ENCODE peak calls at places on chromosomes 7 and 10, in six cellular contexts. V, N, H, Y, J and W are unnamed samples.

GRCh38 chr7:34564091-34564490 is 93.9 kb upstream of the NPSR1 start:
- DNase-seq in V (no peak), N (no peak), H (no peak), Y (no peak), J (no peak), W (no peak)

GRCh38 chr7:138886501-138886917 is 88.5 kb upstream of the ATP6V0A4 start:
- DNase-seq in V (peak; percentile 77), N (peak; percentile 88), H (peak; percentile 76), Y (peak; percentile 39), J (peak; percentile 70), W (peak; percentile 74)

GRCh38 chr7:30841025-30841735 is 70.0 kb downstream of the MINDY4 start:
- DNase-seq in V (no peak), N (no peak), H (no peak), Y (no peak), J (no peak), W (no peak)

GRCh38 chr7:80833289-80834104 is 85.4 kb downstream of the SEMA3C start:
- DNase-seq in V (no peak), N (no peak), H (no peak), Y (no peak), J (no peak), W (peak; percentile 77)

GRCh38 chr7:133859191-133859590 is 267.9 kb upstream of the LRGUK start:
- DNase-seq in V (no peak), N (no peak), H (no peak), Y (no peak), J (peak; percentile 23), W (no peak)

GRCh38 chr7:159119851-159120539 is 24.7 kb downstream of the VIPR2 start:
- DNase-seq in V (no peak), N (no peak), H (no peak), Y (no peak), J (no peak), W (no peak)

GRCh38 chr10:86665218-86665607 is 3.1 kb upstream of the LDB3 start:
- DNase-seq in V (no peak), N (no peak), H (no peak), Y (no peak), J (no peak), W (no peak)

GRCh38 chr10:13023754-13024153 is 22.2 kb upstream of the CCDC3 start:
- DNase-seq in V (no peak), N (no peak), H (no peak), Y (no peak), J (no peak), W (no peak)

GRCh38 chr10:26436848-26437247 is 1.3 kb upstream of the APBB1IP start:
- DNase-seq in V (peak; percentile 50), N (no peak), H (no peak), Y (no peak), J (peak; percentile 1), W (no peak)

GRCh38 chr10:17220652-17221100 is 7.4 kb upstream of the VIM start:
- DNase-seq in V (no peak), N (peak; percentile 50), H (no peak), Y (no peak), J (no peak), W (peak; percentile 48)

GRCh38 chr10:18164771-18165361 is 24.6 kb downstream of the CACNB2 start:
- DNase-seq in V (no peak), N (peak; percentile 30), H (peak; percentile 30), Y (no peak), J (no peak), W (peak; percentile 91)

GRCh38 chr7:113805976-113806375 is 112.8 kb downstream of the PPP1R3A start:
- DNase-seq in V (no peak), N (no peak), H (no peak), Y (no peak), J (no peak), W (no peak)
- TF ChIP-seq EZH2phosphoT487 in V (no peak), N (no peak), H (no peak), Y (no peak), J (no peak), W (no peak)

GRCh38 chr10:63355682-63356081 is 110.1 kb downstream of the JMJD1C start:
- DNase-seq in V (no peak), N (no peak), H (no peak), Y (no peak), J (no peak), W (no peak)

GRCh38 chr10:63348210-63348850 is 117.4 kb downstream of the JMJD1C start:
- DNase-seq in V (no peak), N (no peak), H (no peak), Y (no peak), J (no peak), W (no peak)

DNA sequence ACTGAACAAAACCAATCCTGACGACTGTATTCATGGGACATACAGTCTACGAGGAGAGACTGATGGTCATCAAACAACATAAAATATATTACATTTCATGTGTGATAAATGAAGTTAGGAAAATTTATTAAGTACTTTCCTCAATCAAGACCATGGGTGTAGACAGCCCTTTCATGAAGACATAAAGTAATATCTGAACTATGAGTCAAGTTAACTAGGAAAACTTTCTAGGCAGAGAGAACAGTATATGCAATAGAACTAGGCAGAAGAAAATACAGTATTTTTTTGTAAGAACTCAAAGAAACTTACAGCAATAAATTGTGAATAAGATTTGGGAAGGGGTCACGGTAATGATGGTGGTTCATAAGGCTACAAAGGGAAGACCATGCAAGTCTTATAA is 112.8 kb downstream of the JMJD1C start:
- DNase-seq in V (no peak), N (no peak), H (no peak), Y (no peak), J (no peak), W (no peak)
- TF ChIP-seq EZH2phosphoT487 in V (no peak), N (no peak), H (no peak), Y (no peak), J (no peak), W (no peak)

DNA sequence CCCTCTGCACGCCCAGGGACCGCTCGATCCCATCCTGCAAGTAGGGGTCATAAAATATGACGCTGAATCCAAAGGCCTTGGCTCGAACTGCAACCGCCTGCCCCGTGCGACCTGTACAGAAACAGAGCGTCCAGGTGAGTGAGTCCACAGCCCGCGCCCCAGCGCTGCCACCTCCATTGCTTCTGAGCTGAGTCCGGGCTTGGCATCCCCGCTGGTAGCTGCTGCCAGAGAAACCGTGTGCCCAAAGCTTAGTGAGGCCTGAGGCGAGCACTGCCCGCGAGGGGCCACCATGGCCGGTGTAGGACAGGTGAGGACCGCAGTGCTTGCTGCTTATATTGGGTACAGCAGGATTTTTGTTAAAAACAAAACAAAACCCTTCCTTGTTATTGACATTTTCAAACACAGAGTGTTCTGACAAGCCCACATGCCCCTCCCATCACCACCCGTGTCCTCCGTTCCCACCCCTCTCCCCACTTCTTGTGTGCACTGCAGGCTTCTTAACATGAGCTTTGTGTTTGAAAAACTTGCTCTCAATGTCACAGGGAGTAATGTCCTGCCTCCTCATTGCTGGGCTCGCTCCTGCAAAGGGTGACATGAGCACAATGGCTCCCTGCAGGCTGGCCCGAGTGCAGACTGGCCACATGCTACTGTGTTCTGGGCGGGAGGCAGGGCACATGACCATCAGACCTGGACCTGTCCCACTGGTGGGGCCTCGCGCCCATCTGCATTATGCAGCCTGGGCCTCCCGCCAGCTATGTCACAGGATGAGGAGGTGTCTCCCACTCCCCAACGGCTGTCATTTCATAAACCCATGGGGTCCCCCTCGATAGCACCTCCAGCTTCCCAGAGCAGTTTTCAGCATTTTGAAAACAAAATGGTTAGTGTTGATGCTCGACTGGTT is 52.9 kb downstream of the ZRANB1 start:
- DNase-seq in V (no peak), N (no peak), H (no peak), Y (no peak), J (no peak), W (no peak)
- TF ChIP-seq EZH2phosphoT487 in V (no peak), N (no peak), H (no peak), Y (no peak), J (no peak), W (no peak)

GRCh38 chr10:121994429-121994881 is 5.5 kb downstream of the TACC2 start:
- DNase-seq in V (no peak), N (peak; percentile 76), H (peak; percentile 63), Y (peak; percentile 65), J (peak; percentile 51), W (peak; percentile 21)
- TF ChIP-seq EZH2phosphoT487 in V (no peak), N (no peak), H (no peak), Y (no peak), J (no peak), W (no peak)

GRCh38 chr10:33524966-33525365 is 190.5 kb upstream of the NRP1 start:
- DNase-seq in V (no peak), N (no peak), H (no peak), Y (no peak), J (no peak), W (peak; percentile 76)
- TF ChIP-seq EZH2phosphoT487 in V (no peak), N (no peak), H (no peak), Y (no peak), J (no peak), W (no peak)

GRCh38 chr10:119657725-119658124 is 6.5 kb downstream of the BAG3 start:
- DNase-seq in V (no peak), N (peak; percentile 50), H (peak; percentile 41), Y (no peak), J (no peak), W (peak; percentile 67)
- TF ChIP-seq EZH2phosphoT487 in V (no peak), N (no peak), H (no peak), Y (no peak), J (no peak), W (no peak)

GRCh38 chr7:147509859-147510542 is 1080.6 kb upstream of the C7orf33 start:
- DNase-seq in V (no peak), N (peak; percentile 71), H (no peak), Y (no peak), J (no peak), W (peak; percentile 71)

GRCh38 chr7:147510913-147511312 is 1079.7 kb upstream of the C7orf33 start:
- DNase-seq in V (no peak), N (peak; percentile 91), H (no peak), Y (no peak), J (no peak), W (peak; percentile 59)

GRCh38 chr7:147513451-147513850 is 1077.1 kb upstream of the C7orf33 start:
- DNase-seq in V (no peak), N (no peak), H (no peak), Y (no peak), J (no peak), W (no peak)

GRCh38 chr7:147509052-147509480 is 1081.5 kb upstream of the C7orf33 start:
- DNase-seq in V (no peak), N (peak; percentile 35), H (no peak), Y (no peak), J (no peak), W (peak; percentile 46)
- TF ChIP-seq EZH2phosphoT487 in V (no peak), N (no peak), H (no peak), Y (no peak), J (no peak), W (no peak)

GRCh38 chr10:31484407-31485135 is 165.6 kb downstream of the ZEB1 start:
- DNase-seq in V (no peak), N (no peak), H (no peak), Y (no peak), J (no peak), W (peak; percentile 54)
- TF ChIP-seq EZH2phosphoT487 in V (no peak), N (no peak), H (no peak), Y (no peak), J (no peak), W (no peak)